ENCODE peak calls at places on chromosomes 2 and 18, in five cellular contexts. One of them, this sample, is unnamed.

GRCh38 chr2:129827251-129827894 is 152.1 kb upstream of the RAB6C start:
- DNase-seq in PC-9: no peak
- DNase-seq in dorsolateral prefrontal cortex: no peak
- DNase-seq in ovary: no peak
- DNase-seq in lower lobe of right lung: no peak
- DNase-seq in this sample: no peak

GRCh38 chr2:108346827-108347226 is 30.9 kb upstream of the SULT1C4 start:
- DNase-seq in PC-9: no peak
- DNase-seq in dorsolateral prefrontal cortex: no peak
- DNase-seq in lower lobe of right lung: no peak
- DNase-seq in ovary: no peak
- DNase-seq in this sample: no peak

GRCh38 chr2:172350844-172351480 is 76.4 kb upstream of the ITGA6 start:
- DNase-seq in dorsolateral prefrontal cortex: peak
- DNase-seq in ovary: no peak
- DNase-seq in PC-9: no peak
- DNase-seq in lower lobe of right lung: peak
- DNase-seq in this sample: no peak

GRCh38 chr2:174473796-174474195 is 13.0 kb downstream of the GPR155 start:
- DNase-seq in ovary: no peak
- DNase-seq in dorsolateral prefrontal cortex: no peak
- DNase-seq in PC-9: no peak
- DNase-seq in lower lobe of right lung: no peak
- DNase-seq in this sample: no peak

GRCh38 chr2:8893978-8894820 is 56.8 kb upstream of the KIDINS220 start:
- DNase-seq in ovary: no peak
- DNase-seq in PC-9: no peak
- DNase-seq in dorsolateral prefrontal cortex: no peak
- DNase-seq in lower lobe of right lung: no peak
- DNase-seq in this sample: no peak

GRCh38 chr2:105390454-105390853 is 8.4 kb downstream of the FHL2 start:
- DNase-seq in lower lobe of right lung: no peak
- DNase-seq in PC-9: no peak
- DNase-seq in ovary: no peak
- DNase-seq in dorsolateral prefrontal cortex: no peak
- DNase-seq in this sample: no peak

GRCh38 chr18:23397907-23398306 is 55.2 kb upstream of the RIOK3 start:
- DNase-seq in PC-9: no peak
- DNase-seq in ovary: no peak
- DNase-seq in lower lobe of right lung: no peak
- DNase-seq in dorsolateral prefrontal cortex: no peak
- DNase-seq in this sample: no peak

GRCh38 chr18:74520096-74520833 is 14.0 kb upstream of the CNDP1 start:
- DNase-seq in lower lobe of right lung: no peak
- DNase-seq in ovary: no peak
- DNase-seq in dorsolateral prefrontal cortex: no peak
- DNase-seq in PC-9: no peak
- DNase-seq in this sample: no peak

GRCh38 chr2:226799211-226799975 is at the start of gene IRS1:
- DNase-seq in PC-9: peak
- DNase-seq in ovary: peak
- DNase-seq in lower lobe of right lung: peak
- DNase-seq in dorsolateral prefrontal cortex: peak
- DNase-seq in this sample: no peak

GRCh38 chr2:226797989-226798421 is 1.6 kb downstream of the IRS1 start:
- DNase-seq in lower lobe of right lung: peak
- DNase-seq in PC-9: no peak
- DNase-seq in ovary: peak
- DNase-seq in dorsolateral prefrontal cortex: no peak
- DNase-seq in this sample: no peak

GRCh38 chr2:226797289-226797988 is 2.2 kb downstream of the IRS1 start:
- DNase-seq in PC-9: no peak
- DNase-seq in dorsolateral prefrontal cortex: no peak
- DNase-seq in lower lobe of right lung: peak
- DNase-seq in ovary: peak
- DNase-seq in this sample: peak

GRCh38 chr2:226799976-226800940 is 638 bp upstream of the IRS1 start:
- DNase-seq in lower lobe of right lung: peak
- DNase-seq in ovary: peak
- DNase-seq in dorsolateral prefrontal cortex: peak
- DNase-seq in PC-9: peak
- DNase-seq in this sample: no peak

DNA sequence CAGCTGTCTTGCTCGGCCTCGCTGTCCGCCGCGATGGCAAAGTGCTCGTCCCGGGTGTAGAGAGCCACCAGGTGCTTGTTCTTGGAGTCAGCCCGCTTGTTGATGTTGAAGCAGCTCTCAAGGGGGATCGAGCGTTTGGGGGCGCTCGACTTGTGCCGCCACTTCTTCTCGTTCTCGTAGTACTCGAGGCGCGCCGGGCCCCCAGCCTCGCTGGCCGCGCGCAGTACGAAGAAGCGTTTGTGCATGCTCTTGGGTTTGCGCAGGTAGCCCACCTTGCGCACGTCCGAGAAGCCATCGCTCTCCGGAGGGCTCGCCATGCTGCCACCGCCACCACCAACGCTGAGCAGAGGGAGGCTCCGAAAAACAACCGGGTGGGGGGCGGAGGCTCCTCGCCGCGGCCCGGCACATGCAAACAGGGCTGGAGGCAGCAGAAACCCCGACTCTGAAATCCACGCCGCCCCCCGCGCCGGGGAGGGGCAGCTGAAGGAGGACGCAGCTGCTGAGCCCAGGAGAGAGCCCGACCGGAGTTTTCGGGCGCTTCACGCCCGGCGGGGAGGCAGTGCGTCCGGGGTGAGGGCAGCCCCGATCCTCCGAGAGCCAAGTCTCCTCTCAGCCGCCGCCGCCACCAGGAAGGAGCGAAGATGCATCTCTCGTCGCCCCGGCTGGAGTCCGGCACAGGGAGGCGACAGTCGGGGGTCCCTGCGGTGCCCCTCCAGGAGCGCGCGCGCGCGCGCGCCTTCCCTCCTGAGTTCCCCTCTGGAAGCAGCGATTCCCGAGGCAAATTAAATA is 1.0 kb downstream of the IRS1 start:
- DNase-seq in lower lobe of right lung: peak
- DNase-seq in PC-9: peak
- DNase-seq in dorsolateral prefrontal cortex: peak
- DNase-seq in ovary: peak
- DNase-seq in this sample: no peak
- TF ChIP-seq CTCF in lower lobe of right lung: no peak
- TF ChIP-seq CTCF in PC-9: no peak
- TF ChIP-seq CTCF in dorsolateral prefrontal cortex: peak
- TF ChIP-seq CTCF in ovary: no peak
- TF ChIP-seq CTCF in this sample: no peak

GRCh38 chr2:190121971-190122370 is 59.4 kb upstream of the MSTN start:
- DNase-seq in lower lobe of right lung: no peak
- DNase-seq in ovary: no peak
- DNase-seq in dorsolateral prefrontal cortex: no peak
- DNase-seq in PC-9: no peak
- DNase-seq in this sample: no peak
- TF ChIP-seq CTCF in lower lobe of right lung: no peak
- TF ChIP-seq CTCF in ovary: no peak
- TF ChIP-seq CTCF in dorsolateral prefrontal cortex: peak
- TF ChIP-seq CTCF in PC-9: no peak
- TF ChIP-seq CTCF in this sample: peak

GRCh38 chr2:216661639-216662375 is 28.6 kb downstream of the IGFBP2 start:
- DNase-seq in ovary: no peak
- DNase-seq in dorsolateral prefrontal cortex: no peak
- DNase-seq in PC-9: no peak
- DNase-seq in lower lobe of right lung: no peak
- DNase-seq in this sample: no peak
- TF ChIP-seq CTCF in ovary: no peak
- TF ChIP-seq CTCF in dorsolateral prefrontal cortex: no peak
- TF ChIP-seq CTCF in PC-9: peak
- TF ChIP-seq CTCF in lower lobe of right lung: peak
- TF ChIP-seq CTCF in this sample: no peak

GRCh38 chr2:189421644-189422043 is 19.6 kb upstream of the WDR75 start:
- DNase-seq in lower lobe of right lung: no peak
- DNase-seq in ovary: no peak
- DNase-seq in PC-9: no peak
- DNase-seq in dorsolateral prefrontal cortex: no peak
- DNase-seq in this sample: no peak
- TF ChIP-seq CTCF in lower lobe of right lung: no peak
- TF ChIP-seq CTCF in ovary: no peak
- TF ChIP-seq CTCF in PC-9: no peak
- TF ChIP-seq CTCF in dorsolateral prefrontal cortex: no peak
- TF ChIP-seq CTCF in this sample: no peak

DNA sequence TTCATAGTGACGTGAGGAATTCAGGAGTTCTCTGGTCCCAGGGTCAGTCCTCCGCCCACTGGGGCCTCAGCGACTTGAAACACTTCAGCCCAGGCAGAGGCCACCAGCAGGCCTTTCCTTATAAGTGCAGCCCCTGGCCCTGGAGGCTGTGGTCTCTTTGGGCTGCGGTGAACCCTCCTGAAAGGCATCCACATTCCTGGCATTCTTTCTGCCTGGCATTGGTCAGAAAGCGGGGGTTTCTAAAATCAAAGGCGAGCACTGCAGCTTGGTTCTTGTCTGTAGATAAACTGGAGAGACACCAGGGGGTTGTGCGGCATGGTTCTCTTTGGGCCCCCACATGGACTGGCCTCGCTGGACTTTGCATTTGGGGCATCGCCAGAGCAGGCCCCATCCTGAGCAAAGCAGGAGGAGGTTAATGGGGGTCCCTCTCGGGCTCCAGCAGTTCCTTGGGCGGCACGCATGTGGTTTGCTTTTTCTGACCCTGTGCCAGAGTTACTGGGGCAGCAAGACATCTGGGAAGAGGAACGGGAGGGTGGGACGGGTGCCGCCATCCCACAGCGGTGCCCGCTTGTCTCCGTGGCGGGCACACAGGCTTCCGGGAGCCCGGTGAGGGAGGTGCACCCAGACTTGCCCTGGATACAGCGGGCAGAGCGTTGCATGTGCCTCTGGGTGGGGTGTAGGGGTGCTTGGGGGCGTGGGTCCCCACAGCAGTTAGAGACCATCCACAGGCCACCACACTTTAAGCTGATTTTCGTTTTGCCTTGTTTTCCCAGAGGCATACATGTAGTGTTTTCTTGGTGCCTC is 44.9 kb downstream of the SH3BP4 start:
- DNase-seq in dorsolateral prefrontal cortex: no peak
- DNase-seq in ovary: no peak
- DNase-seq in lower lobe of right lung: no peak
- DNase-seq in PC-9: peak
- DNase-seq in this sample: no peak
- TF ChIP-seq CTCF in dorsolateral prefrontal cortex: no peak
- TF ChIP-seq CTCF in ovary: no peak
- TF ChIP-seq CTCF in lower lobe of right lung: no peak
- TF ChIP-seq CTCF in PC-9: no peak
- TF ChIP-seq CTCF in this sample: no peak

This sample was measured in D721Med.